ENCODE peak calls at places on chromosomes 3 and 15, in four cellular contexts. R is A549, O is stomach, C is body of pancreas. U is an unnamed sample.

GRCh38 chr15:88433046-88433685 is 34.0 kb downstream of the MRPL46 start:
- DNase-seq in R (no peak), O (no peak), C (no peak), U (no peak)

GRCh38 chr3:143002083-143002712 is 828 bp downstream of the U2SURP start:
- DNase-seq in R (peak), O (no peak), C (no peak), U (no peak)

GRCh38 chr15:97680606-97681220 is 279.8 kb upstream of the ARRDC4 start:
- DNase-seq in R (no peak), O (no peak), C (no peak), U (no peak)

GRCh38 chr3:17116007-17116659 is 231.4 kb downstream of the PLCL2 start:
- DNase-seq in R (no peak), O (no peak), C (no peak), U (no peak)

GRCh38 chr3:113531826-113532697 is at the start of gene SIDT1:
- DNase-seq in R (peak), O (peak), C (peak), U (no peak)

GRCh38 chr3:126358816-126359181 is 1.6 kb upstream of the KLF15 start:
- DNase-seq in R (no peak), O (no peak), C (no peak), U (no peak)

GRCh38 chr3:143648708-143649107 is 199.6 kb downstream of the SLC9A9 start:
- DNase-seq in R (no peak), O (no peak), C (no peak), U (no peak)

GRCh38 chr3:45041666-45042065 is 15.6 kb downstream of the CLEC3B start:
- DNase-seq in R (no peak), O (no peak), C (no peak), U (no peak)

GRCh38 chr3:150721285-150722130 is 17.8 kb upstream of the ERICH6 start:
- DNase-seq in R (peak), O (no peak), C (no peak), U (no peak)

DNA sequence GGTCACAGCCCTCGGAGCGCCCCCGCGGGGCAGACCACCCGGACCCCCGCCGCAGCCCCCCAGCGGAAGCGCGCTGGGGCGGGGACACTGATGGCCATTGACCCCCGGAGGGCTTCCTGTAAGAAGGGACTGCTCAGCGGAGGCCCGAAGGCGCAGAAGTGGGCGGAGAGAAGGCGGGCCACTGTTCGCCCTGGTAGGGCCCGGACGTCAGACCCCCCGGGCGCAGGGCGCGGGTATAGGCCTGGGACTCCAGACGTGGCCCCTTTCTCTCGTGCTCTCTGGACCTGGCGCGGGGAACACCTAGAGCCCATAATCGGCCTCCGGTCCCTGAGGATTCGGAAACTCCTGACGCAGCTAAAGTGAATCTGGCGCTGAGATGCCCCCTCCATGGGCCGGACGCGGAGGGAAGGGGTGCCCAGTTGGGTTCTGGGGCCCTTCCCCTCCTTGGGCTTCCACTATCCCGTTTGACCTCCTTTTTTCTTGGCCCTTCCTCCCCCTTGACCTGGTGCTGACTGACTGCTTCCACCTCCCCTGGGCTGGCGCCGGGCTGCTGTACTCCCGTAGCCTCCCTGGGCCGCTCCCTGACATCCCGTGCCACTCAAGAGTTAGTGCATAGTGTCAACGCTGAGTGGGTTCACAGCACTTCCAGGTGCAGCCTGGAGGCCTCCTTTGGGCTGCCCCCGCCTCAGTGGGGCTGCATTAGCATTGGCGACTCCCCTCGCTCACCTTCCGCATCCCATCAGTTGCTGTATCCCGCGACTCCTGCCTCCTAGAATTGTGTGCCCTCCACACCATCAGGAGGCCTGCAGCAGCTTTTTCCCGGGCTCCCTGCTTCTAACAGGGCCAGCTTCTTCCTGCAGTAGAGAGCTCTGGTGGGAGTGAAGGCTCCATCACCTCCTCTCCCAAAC is 693 bp downstream of the ABTB1 start:
- DNase-seq in R (peak), O (peak), C (peak), U (no peak)
- TF ChIP-seq POLR2A in R (no peak), O (no peak), C (no peak), U (no peak)

GRCh38 chr3:112010631-112011030 is 11.9 kb downstream of the TAGLN3 start:
- DNase-seq in R (no peak), O (no peak), C (no peak), U (no peak)

GRCh38 chr3:112011376-112011940 is 12.7 kb downstream of the TAGLN3 start:
- DNase-seq in R (no peak), O (no peak), C (no peak), U (no peak)

GRCh38 chr3:112013784-112014143 is 15.0 kb downstream of the TAGLN3 start:
- DNase-seq in R (no peak), O (no peak), C (no peak), U (no peak)

GRCh38 chr3:112012205-112012604 is 13.5 kb downstream of the TAGLN3 start:
- DNase-seq in R (no peak), O (no peak), C (no peak), U (no peak)

DNA sequence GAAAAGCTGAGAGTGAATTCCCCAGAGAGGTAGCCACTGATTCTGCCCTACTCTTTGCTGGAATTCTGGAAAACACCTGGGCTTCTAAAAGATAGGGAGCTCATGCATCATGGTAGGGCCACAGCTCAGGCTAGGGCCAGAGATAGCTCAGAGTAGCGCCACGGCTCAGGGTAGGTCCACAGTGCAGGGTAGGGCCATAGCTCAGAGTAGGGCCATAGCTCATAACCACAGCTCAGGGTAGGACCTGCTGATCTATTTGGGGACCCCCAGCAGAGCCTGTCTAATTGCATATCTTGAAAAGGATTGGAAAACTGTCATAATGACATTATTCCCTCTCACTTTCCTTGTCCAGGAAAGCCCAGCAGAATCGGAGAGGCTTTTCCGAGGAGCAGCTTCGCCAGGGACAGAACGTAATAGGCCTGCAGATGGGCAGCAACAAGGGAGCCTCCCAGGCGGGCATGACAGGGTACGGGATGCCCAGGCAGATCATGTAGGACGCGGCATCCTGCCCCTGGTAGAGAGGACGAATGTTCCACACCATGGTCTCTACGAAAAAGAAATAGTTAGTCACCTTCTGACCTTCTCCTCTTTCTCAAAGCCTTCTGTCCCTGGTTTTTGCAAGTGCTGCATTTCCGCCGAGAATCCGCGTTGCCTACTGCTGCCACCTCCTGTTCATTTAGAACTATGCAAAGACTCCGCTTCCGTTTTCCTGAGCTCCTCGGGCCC is 14.5 kb downstream of the TAGLN3 start:
- DNase-seq in R (peak), O (peak), C (peak), U (no peak)
- H3K4me3 ChIP-seq in R (no peak), O (no peak), C (no peak), U (no peak)

GRCh38 chr3:105688821-105689220 is 180.0 kb downstream of the CBLB start:
- DNase-seq in R (peak), O (no peak), C (no peak), U (no peak)

GRCh38 chr3:105691053-105691452 is 177.8 kb downstream of the CBLB start:
- DNase-seq in R (no peak), O (no peak), C (no peak), U (no peak)

GRCh38 chr3:105686324-105686897 is 182.4 kb downstream of the CBLB start:
- DNase-seq in R (peak), O (no peak), C (no peak), U (no peak)

DNA sequence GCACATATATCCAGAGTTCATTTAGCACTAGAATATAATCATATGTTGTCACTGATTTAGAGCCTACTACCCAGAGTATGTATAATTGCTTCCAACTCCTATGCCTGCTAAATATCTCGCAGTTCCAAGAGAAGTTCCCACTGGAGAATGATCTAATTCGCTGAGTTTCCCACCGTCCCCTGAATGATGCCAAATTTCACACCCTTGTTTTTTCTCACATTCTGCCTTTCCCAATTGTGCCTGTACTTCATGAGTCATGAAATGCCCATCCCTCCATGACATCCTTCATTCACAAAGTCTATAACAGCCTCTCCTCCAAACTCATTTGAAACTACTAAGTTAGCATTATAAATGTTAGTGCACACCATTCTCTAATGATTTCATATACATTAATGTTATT is 177.2 kb downstream of the CBLB start:
- DNase-seq in R (no peak), O (no peak), C (no peak), U (no peak)
- H3K27ac ChIP-seq in R (no peak), O (no peak), C (no peak), U (no peak)

GRCh38 chr3:190120161-190121060 is at the start of gene P3H2:
- DNase-seq in R (peak), O (peak), C (peak), U (no peak)
- TF ChIP-seq POLR2A in R (peak), O (no peak), C (peak), U (no peak)

DNA sequence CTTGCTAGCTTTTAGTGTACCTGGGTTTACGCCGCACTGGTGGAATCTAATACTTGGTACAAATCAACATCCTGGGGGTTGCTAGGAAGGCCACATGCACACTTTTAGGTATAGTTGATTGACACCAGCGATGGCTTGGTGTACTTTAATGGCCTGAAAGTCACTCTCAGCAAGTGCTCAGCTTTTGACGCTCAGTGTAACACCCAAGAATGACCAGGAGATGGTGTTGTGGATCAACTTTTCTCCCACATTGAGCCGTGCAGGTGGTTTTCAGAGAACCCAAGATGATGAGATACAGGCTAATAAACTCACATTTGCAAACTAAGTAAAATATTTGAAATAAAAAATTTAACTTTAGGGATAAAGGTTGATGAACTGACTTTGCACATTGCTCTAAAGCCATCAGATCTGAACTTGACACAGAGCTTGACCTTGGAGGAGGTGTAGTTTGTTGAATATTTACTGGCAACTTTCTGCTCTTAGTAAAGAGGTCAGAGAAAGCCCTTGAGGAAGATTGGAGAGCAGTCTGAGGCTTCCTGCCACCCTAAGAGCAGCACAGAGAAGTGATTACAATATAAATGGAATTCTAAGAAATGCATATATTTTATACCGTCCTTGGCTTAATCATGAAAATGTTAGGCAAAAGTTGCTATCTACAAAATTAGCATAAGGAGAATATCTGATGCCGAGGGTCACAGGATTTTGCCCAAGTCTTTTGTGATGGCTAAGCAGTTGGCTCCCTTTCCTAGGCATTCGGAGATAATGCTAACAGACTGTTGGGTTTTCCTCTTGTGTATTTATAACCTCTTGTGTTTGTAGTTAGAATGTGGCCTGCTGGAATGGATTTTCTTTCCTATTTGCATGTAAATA is 143.4 kb upstream of the RASGRP1 start:
- DNase-seq in R (peak), O (peak), C (peak), U (no peak)
- H3K4me3 ChIP-seq in R (no peak), O (no peak), C (no peak), U (no peak)

DNA sequence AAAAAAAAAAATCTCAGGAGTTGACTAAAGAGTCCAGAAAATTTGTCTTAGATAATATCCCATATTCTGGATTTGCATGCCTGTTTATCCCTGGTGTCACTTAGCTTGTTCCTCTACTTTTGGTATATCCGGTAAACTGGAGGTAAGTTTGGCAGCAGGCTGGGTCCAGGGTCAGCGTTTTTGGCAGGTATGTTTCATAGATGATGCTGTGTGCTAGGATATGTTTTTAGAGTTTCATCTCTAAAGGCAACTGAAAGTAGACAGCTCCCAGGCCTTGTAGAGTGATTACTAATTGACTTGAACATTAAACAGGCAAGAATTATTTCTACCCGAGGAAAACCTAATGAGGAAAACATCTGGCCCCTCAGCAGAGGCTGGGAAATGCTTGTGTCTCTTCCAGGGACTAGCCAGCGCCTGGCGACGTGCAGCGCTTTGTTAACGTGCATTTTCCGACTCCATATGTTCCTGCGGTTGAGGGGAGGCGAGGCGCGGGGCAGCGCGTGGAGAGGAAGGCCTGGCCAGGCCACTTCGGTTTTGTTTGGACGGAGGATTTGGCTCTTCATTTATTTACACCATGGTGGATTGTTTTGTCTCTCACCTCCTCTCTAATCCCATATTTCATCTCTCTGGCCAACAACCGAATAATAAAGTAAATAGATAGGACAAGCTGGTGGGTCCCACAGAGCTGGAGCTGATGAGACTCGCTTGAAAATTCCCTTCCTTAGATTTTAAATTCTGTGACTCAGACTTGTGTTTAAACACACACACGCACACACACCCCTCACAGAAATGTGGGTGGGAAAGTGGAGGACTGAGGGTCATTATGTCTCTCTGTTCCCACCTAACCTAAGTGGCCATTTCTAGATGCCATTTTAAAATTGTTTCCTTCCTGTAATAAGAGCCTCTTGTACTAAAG is 65.3 kb downstream of the ASB7 start:
- DNase-seq in R (no peak), O (no peak), C (peak), U (no peak)
- H3K27ac ChIP-seq in R (no peak), O (peak), C (no peak), U (peak)